ENCODE peak calls at places on chromosomes 7 and 10, in five cellular contexts. One of them, this sample, is unnamed.

GRCh38 chr7:55018361-55019328 is at the start of gene EGFR:
- DNase-seq in cardiac septum: peak; percentile 81
- DNase-seq in mesothelial cell of epicardium: peak; percentile 42
- DNase-seq in foreskin melanocyte: peak; percentile 4
- DNase-seq in CD8-positive, alpha-beta T cell: no peak
- DNase-seq in this sample: peak; percentile 81

GRCh38 chr10:67839957-67840356 is 2.0 kb upstream of the DNAJC12 start:
- DNase-seq in foreskin melanocyte: no peak
- DNase-seq in CD8-positive, alpha-beta T cell: no peak
- DNase-seq in mesothelial cell of epicardium: no peak
- DNase-seq in cardiac septum: no peak
- DNase-seq in this sample: no peak

GRCh38 chr10:110509560-110509959 is 11.9 kb downstream of the DUSP5 start:
- DNase-seq in CD8-positive, alpha-beta T cell: no peak
- DNase-seq in cardiac septum: no peak
- DNase-seq in foreskin melanocyte: no peak
- DNase-seq in mesothelial cell of epicardium: no peak
- DNase-seq in this sample: no peak

GRCh38 chr7:80145780-80146422 is 11.3 kb downstream of the GNAI1 start:
- DNase-seq in mesothelial cell of epicardium: no peak
- DNase-seq in foreskin melanocyte: no peak
- DNase-seq in CD8-positive, alpha-beta T cell: no peak
- DNase-seq in cardiac septum: no peak
- DNase-seq in this sample: no peak

GRCh38 chr10:132124201-132124920 is 58.6 kb downstream of the JAKMIP3 start:
- DNase-seq in CD8-positive, alpha-beta T cell: no peak
- DNase-seq in cardiac septum: no peak
- DNase-seq in mesothelial cell of epicardium: no peak
- DNase-seq in foreskin melanocyte: no peak
- DNase-seq in this sample: peak; percentile 72

GRCh38 chr10:52954407-52954806 is 181.8 kb upstream of the MBL2 start:
- DNase-seq in foreskin melanocyte: no peak
- DNase-seq in mesothelial cell of epicardium: no peak
- DNase-seq in CD8-positive, alpha-beta T cell: no peak
- DNase-seq in cardiac septum: no peak
- DNase-seq in this sample: no peak

GRCh38 chr10:71324743-71325142 is 5.7 kb downstream of the SLC29A3 start:
- DNase-seq in cardiac septum: no peak
- DNase-seq in CD8-positive, alpha-beta T cell: no peak
- DNase-seq in foreskin melanocyte: no peak
- DNase-seq in mesothelial cell of epicardium: no peak
- DNase-seq in this sample: no peak

GRCh38 chr7:94088560-94088959 is 84.4 kb upstream of the BET1 start:
- DNase-seq in cardiac septum: no peak
- DNase-seq in mesothelial cell of epicardium: no peak
- DNase-seq in CD8-positive, alpha-beta T cell: no peak
- DNase-seq in foreskin melanocyte: no peak
- DNase-seq in this sample: no peak

GRCh38 chr10:58859541-58859940 is 316.9 kb upstream of the PHYHIPL start:
- DNase-seq in CD8-positive, alpha-beta T cell: no peak
- DNase-seq in foreskin melanocyte: no peak
- DNase-seq in cardiac septum: no peak
- DNase-seq in mesothelial cell of epicardium: no peak
- DNase-seq in this sample: no peak

This sample was measured in spleen.